ENCODE peak calls at places on chromosomes 4 and X, in five cellular contexts. One of them, this sample, is unnamed.

GRCh38 chr4:47349323-47349722 is 114.2 kb downstream of the COMMD8 start:
- DNase-seq in sciatic nerve: no peak
- DNase-seq in NCI-H2081 treated with DMSO at 0.1 percent for 48 hours: no peak
- DNase-seq in AG08395: no peak
- DNase-seq in body of pancreas: no peak
- DNase-seq in this sample: no peak

GRCh38 chrX:139429913-139430312 is 100.6 kb upstream of the F9 start:
- DNase-seq in sciatic nerve: no peak
- DNase-seq in AG08395: peak; percentile 10
- DNase-seq in body of pancreas: no peak
- DNase-seq in NCI-H2081 treated with DMSO at 0.1 percent for 48 hours: no peak
- DNase-seq in this sample: no peak

GRCh38 chrX:102808336-102808735 is 87.8 kb downstream of the GPRASP3 start:
- DNase-seq in NCI-H2081 treated with DMSO at 0.1 percent for 48 hours: no peak
- DNase-seq in body of pancreas: no peak
- DNase-seq in sciatic nerve: no peak
- DNase-seq in AG08395: no peak
- DNase-seq in this sample: no peak

GRCh38 chr4:7839856-7840255 is 99.8 kb downstream of the AFAP1 start:
- DNase-seq in sciatic nerve: no peak
- DNase-seq in body of pancreas: no peak
- DNase-seq in AG08395: no peak
- DNase-seq in NCI-H2081 treated with DMSO at 0.1 percent for 48 hours: no peak
- DNase-seq in this sample: no peak

GRCh38 chrX:75746891-75747639 is 38.0 kb downstream of the MAGEE2 start:
- DNase-seq in AG08395: peak; percentile 19
- DNase-seq in body of pancreas: peak; percentile 35
- DNase-seq in sciatic nerve: no peak
- DNase-seq in NCI-H2081 treated with DMSO at 0.1 percent for 48 hours: no peak
- DNase-seq in this sample: peak; percentile 0

GRCh38 chrX:54695231-54695630 is 102.8 kb downstream of the ITIH6 start:
- DNase-seq in sciatic nerve: no peak
- DNase-seq in NCI-H2081 treated with DMSO at 0.1 percent for 48 hours: no peak
- DNase-seq in body of pancreas: no peak
- DNase-seq in AG08395: no peak
- DNase-seq in this sample: no peak

GRCh38 chr4:71497078-71497477 is 158.3 kb downstream of the SLC4A4 start:
- DNase-seq in AG08395: no peak
- DNase-seq in sciatic nerve: no peak
- DNase-seq in NCI-H2081 treated with DMSO at 0.1 percent for 48 hours: no peak
- DNase-seq in body of pancreas: no peak
- DNase-seq in this sample: no peak

GRCh38 chr4:155722816-155723499 is 35.9 kb upstream of the GUCY1B1 start:
- DNase-seq in body of pancreas: no peak
- DNase-seq in sciatic nerve: no peak
- DNase-seq in AG08395: peak; percentile 12
- DNase-seq in NCI-H2081 treated with DMSO at 0.1 percent for 48 hours: no peak
- DNase-seq in this sample: no peak

GRCh38 chr4:27128431-27128830 is 267.8 kb downstream of the STIM2 start:
- DNase-seq in sciatic nerve: no peak
- DNase-seq in AG08395: no peak
- DNase-seq in body of pancreas: no peak
- DNase-seq in NCI-H2081 treated with DMSO at 0.1 percent for 48 hours: no peak
- DNase-seq in this sample: no peak

GRCh38 chr4:103091601-103092223 is 7.9 kb downstream of the BDH2 start:
- DNase-seq in NCI-H2081 treated with DMSO at 0.1 percent for 48 hours: peak; percentile 20
- DNase-seq in AG08395: peak; percentile 49
- DNase-seq in body of pancreas: peak; percentile 47
- DNase-seq in sciatic nerve: no peak
- DNase-seq in this sample: peak; percentile 14

GRCh38 chr4:125244848-125245450 is 69.8 kb upstream of the FAT4 start:
- DNase-seq in sciatic nerve: no peak
- DNase-seq in AG08395: peak; percentile 22
- DNase-seq in NCI-H2081 treated with DMSO at 0.1 percent for 48 hours: no peak
- DNase-seq in body of pancreas: no peak
- DNase-seq in this sample: no peak

GRCh38 chr4:45350438-45350837 is 624.1 kb upstream of the GNPDA2 start:
- DNase-seq in AG08395: no peak
- DNase-seq in body of pancreas: no peak
- DNase-seq in NCI-H2081 treated with DMSO at 0.1 percent for 48 hours: no peak
- DNase-seq in sciatic nerve: no peak
- DNase-seq in this sample: no peak

GRCh38 chrX:21840199-21840557 is 761 bp downstream of the MBTPS2 start:
- DNase-seq in sciatic nerve: no peak
- DNase-seq in AG08395: no peak
- DNase-seq in NCI-H2081 treated with DMSO at 0.1 percent for 48 hours: no peak
- DNase-seq in body of pancreas: no peak
- DNase-seq in this sample: no peak

GRCh38 chr4:170259631-170260153 is 169.9 kb upstream of the AADAT start:
- DNase-seq in sciatic nerve: peak; percentile 74
- DNase-seq in NCI-H2081 treated with DMSO at 0.1 percent for 48 hours: peak; percentile 73
- DNase-seq in AG08395: peak; percentile 58
- DNase-seq in body of pancreas: peak; percentile 82
- DNase-seq in this sample: peak; percentile 10

GRCh38 chrX:139360356-139360755 is 170.2 kb upstream of the F9 start:
- DNase-seq in NCI-H2081 treated with DMSO at 0.1 percent for 48 hours: no peak
- DNase-seq in sciatic nerve: no peak
- DNase-seq in AG08395: no peak
- DNase-seq in body of pancreas: no peak
- DNase-seq in this sample: no peak

GRCh38 chr4:20253799-20254409 is 2.2 kb downstream of the SLIT2 start:
- DNase-seq in body of pancreas: peak; percentile 12
- DNase-seq in AG08395: peak; percentile 49
- DNase-seq in sciatic nerve: peak; percentile 64
- DNase-seq in NCI-H2081 treated with DMSO at 0.1 percent for 48 hours: no peak
- DNase-seq in this sample: peak; percentile 51

GRCh38 chr4:52298444-52298843 is 247.3 kb downstream of the SPATA18 start:
- DNase-seq in AG08395: peak; percentile 12
- DNase-seq in NCI-H2081 treated with DMSO at 0.1 percent for 48 hours: no peak
- DNase-seq in body of pancreas: no peak
- DNase-seq in sciatic nerve: no peak
- DNase-seq in this sample: no peak

GRCh38 chr4:2024683-2025082 is 15.9 kb upstream of the NELFA start:
- DNase-seq in body of pancreas: no peak
- DNase-seq in sciatic nerve: no peak
- DNase-seq in NCI-H2081 treated with DMSO at 0.1 percent for 48 hours: no peak
- DNase-seq in AG08395: peak; percentile 57
- DNase-seq in this sample: no peak

GRCh38 chr4:109296545-109296944 is 5.9 kb downstream of the COL25A1 start:
- DNase-seq in sciatic nerve: no peak
- DNase-seq in NCI-H2081 treated with DMSO at 0.1 percent for 48 hours: no peak
- DNase-seq in body of pancreas: no peak
- DNase-seq in AG08395: no peak
- DNase-seq in this sample: no peak

GRCh38 chrX:106862972-106863688 is 40.0 kb downstream of the RIPPLY1 start:
- DNase-seq in NCI-H2081 treated with DMSO at 0.1 percent for 48 hours: no peak
- DNase-seq in sciatic nerve: no peak
- DNase-seq in body of pancreas: peak; percentile 38
- DNase-seq in AG08395: peak; percentile 10
- DNase-seq in this sample: no peak

GRCh38 chrX:107764845-107765608 is 10.6 kb downstream of the TSC22D3 start:
- DNase-seq in AG08395: no peak
- DNase-seq in NCI-H2081 treated with DMSO at 0.1 percent for 48 hours: no peak
- DNase-seq in body of pancreas: no peak
- DNase-seq in sciatic nerve: no peak
- DNase-seq in this sample: no peak

GRCh38 chr4:52883183-52883621 is 21.1 kb downstream of the RASL11B start:
- DNase-seq in AG08395: no peak
- DNase-seq in sciatic nerve: no peak
- DNase-seq in NCI-H2081 treated with DMSO at 0.1 percent for 48 hours: no peak
- DNase-seq in body of pancreas: no peak
- DNase-seq in this sample: no peak

GRCh38 chr4:114320126-114320525 is 278.5 kb upstream of the UGT8 start:
- DNase-seq in body of pancreas: no peak
- DNase-seq in NCI-H2081 treated with DMSO at 0.1 percent for 48 hours: no peak
- DNase-seq in sciatic nerve: no peak
- DNase-seq in AG08395: no peak
- DNase-seq in this sample: no peak

GRCh38 chrX:75997692-75998091 is 175.2 kb upstream of the PBDC1 start:
- DNase-seq in sciatic nerve: no peak
- DNase-seq in AG08395: no peak
- DNase-seq in body of pancreas: no peak
- DNase-seq in NCI-H2081 treated with DMSO at 0.1 percent for 48 hours: no peak
- DNase-seq in this sample: no peak

GRCh38 chrX:86349115-86349514 is 200.9 kb downstream of the DACH2 start:
- DNase-seq in sciatic nerve: no peak
- DNase-seq in NCI-H2081 treated with DMSO at 0.1 percent for 48 hours: no peak
- DNase-seq in body of pancreas: no peak
- DNase-seq in AG08395: no peak
- DNase-seq in this sample: no peak

GRCh38 chr4:85409251-85409650 is 65.7 kb upstream of the ARHGAP24 start:
- DNase-seq in body of pancreas: no peak
- DNase-seq in sciatic nerve: no peak
- DNase-seq in AG08395: no peak
- DNase-seq in NCI-H2081 treated with DMSO at 0.1 percent for 48 hours: no peak
- DNase-seq in this sample: no peak

GRCh38 chr4:11532138-11532537 is 103.4 kb upstream of the HS3ST1 start:
- DNase-seq in body of pancreas: no peak
- DNase-seq in sciatic nerve: no peak
- DNase-seq in AG08395: no peak
- DNase-seq in NCI-H2081 treated with DMSO at 0.1 percent for 48 hours: no peak
- DNase-seq in this sample: no peak

GRCh38 chr4:94488667-94489066 is 36.9 kb downstream of the PDLIM5 start:
- DNase-seq in sciatic nerve: no peak
- DNase-seq in NCI-H2081 treated with DMSO at 0.1 percent for 48 hours: no peak
- DNase-seq in body of pancreas: no peak
- DNase-seq in AG08395: peak; percentile 41
- DNase-seq in this sample: no peak